ENCODE peak calls at places on chromosomes 12 and 14, in seven cellular contexts. G is memory B cell; X is HT1080; D is left lung; A is stimulated activated CD4-positive, alpha-beta T cell treated with anti-CD3 and anti-CD28 coated beads, Interleukin-1b, Interleukin-23, amount 100 ng/mL, for 1 hour; R is iPS-NIHi11; U is fibroblast of lung. H is an unnamed sample.

GRCh38 chr14:68749487-68750475 is 43.1 kb downstream of the ZFP36L1 start:
- DNase-seq in G (no peak), X (no peak), D (no peak), A (no peak), R (no peak), U (peak; percentile 62), H (no peak)

GRCh38 chr14:30751646-30752416 is 122.5 kb upstream of the COCH start:
- DNase-seq in G (no peak), X (no peak), D (no peak), A (no peak), R (no peak), U (no peak), H (no peak)

GRCh38 chr14:99426796-99427346 is 53.8 kb downstream of the SETD3 start:
- DNase-seq in G (no peak), X (no peak), D (no peak), A (no peak), R (no peak), U (no peak), H (no peak)

GRCh38 chr14:77024171-77024627 is 4.3 kb downstream of the IRF2BPL start:
- DNase-seq in G (no peak), X (no peak), D (no peak), A (no peak), R (peak; percentile 78), U (peak; percentile 80), H (peak; percentile 59)

GRCh38 chr14:75430526-75430925 is 2.7 kb downstream of the JDP2 start:
- DNase-seq in G (no peak), X (no peak), D (no peak), A (no peak), R (no peak), U (peak; percentile 80), H (peak; percentile 70)

GRCh38 chr14:25431211-25432076 is 381.5 kb upstream of the STXBP6 start:
- DNase-seq in G (no peak), X (peak; percentile 40), D (no peak), A (no peak), R (peak; percentile 63), U (no peak), H (no peak)

GRCh38 chr12:75011120-75011519 is 198.5 kb downstream of the KCNC2 start:
- DNase-seq in G (no peak), X (no peak), D (no peak), A (no peak), R (peak; percentile 17), U (no peak), H (no peak)

GRCh38 chr14:104383088-104383805 is 196.3 kb upstream of the C14orf180 start:
- DNase-seq in G (no peak), X (no peak), D (peak; percentile 65), A (no peak), R (peak; percentile 60), U (no peak), H (peak; percentile 22)

GRCh38 chr12:88775742-88776151 is 195.5 kb upstream of the KITLG start:
- DNase-seq in G (no peak), X (no peak), D (no peak), A (no peak), R (no peak), U (no peak), H (no peak)

GRCh38 chr14:30355431-30355913 is 203.5 kb upstream of the G2E3 start:
- DNase-seq in G (no peak), X (no peak), D (no peak), A (no peak), R (no peak), U (peak; percentile 0), H (no peak)

GRCh38 chr12:44247588-44247987 is 411.7 kb downstream of the TMEM117 start:
- DNase-seq in G (no peak), X (no peak), D (no peak), A (no peak), R (peak; percentile 26), U (no peak), H (no peak)

GRCh38 chr14:91253795-91254323 is 9.4 kb upstream of the GPR68 start:
- DNase-seq in G (no peak), X (no peak), D (no peak), A (no peak), R (no peak), U (no peak), H (no peak)

GRCh38 chr14:75562048-75562447 is 16.4 kb upstream of the FLVCR2 start:
- DNase-seq in G (no peak), X (peak; percentile 39), D (no peak), A (no peak), R (no peak), U (no peak), H (no peak)

GRCh38 chr12:82671673-82672195 is 15.0 kb upstream of the TMTC2 start:
- DNase-seq in G (no peak), X (no peak), D (no peak), A (no peak), R (no peak), U (no peak), H (no peak)

GRCh38 chr12:15522574-15523187 is 200.4 kb downstream of the PTPRO start:
- DNase-seq in G (no peak), X (peak; percentile 26), D (no peak), A (no peak), R (peak; percentile 23), U (peak; percentile 76), H (no peak)